ENCODE peak calls at places on chromosomes 13 and 19, in four cellular contexts. R is heart right ventricle, K is prostate gland, U is astrocyte. C is an unnamed sample.
A peak's percentile ranks its signal among the peaks of the same experiment; 100 is the strongest.

GRCh38 chr13:96822900-96823299 is 171.4 kb downstream of the OXGR1 start:
- DNase-seq in R (no peak), K (peak; percentile 10), U (no peak), C (peak; percentile 42)

GRCh38 chr13:81874681-81875661 is 1534.0 kb upstream of the SPRY2 start:
- DNase-seq in R (no peak), K (no peak), U (no peak), C (no peak)

GRCh38 chr13:110206170-110206569 is 100.8 kb downstream of the COL4A1 start:
- DNase-seq in R (no peak), K (no peak), U (no peak), C (no peak)

GRCh38 chr13:21060827-21061076 is 634 bp downstream of the LATS2 start:
- DNase-seq in R (peak; percentile 19), K (no peak), U (no peak), C (no peak)

GRCh38 chr19:35559281-35559659 is 4.2 kb downstream of the ATP4A start:
- DNase-seq in R (no peak), K (no peak), U (no peak), C (no peak)

GRCh38 chr19:18603255-18603957 is 3.2 kb downstream of the CRLF1 start:
- DNase-seq in R (no peak), K (no peak), U (no peak), C (peak; percentile 33)

GRCh38 chr19:55369651-55370304 is 485 bp downstream of the IL11 start:
- DNase-seq in R (no peak), K (no peak), U (peak; percentile 68), C (peak; percentile 48)

GRCh38 chr19:53422551-53422950 is 9.2 kb upstream of the ZNF761 start:
- DNase-seq in R (no peak), K (no peak), U (no peak), C (no peak)

GRCh38 chr13:32225494-32225931 is 89.7 kb downstream of the ZAR1L start:
- DNase-seq in R (no peak), K (no peak), U (peak; percentile 90), C (no peak)

GRCh38 chr19:1945899-1946298 is 4.9 kb downstream of the CSNK1G2 start:
- DNase-seq in R (peak; percentile 32), K (no peak), U (no peak), C (peak; percentile 56)

GRCh38 chr19:46413262-46414031 is at the start of gene CCDC8:
- DNase-seq in R (peak; percentile 91), K (peak; percentile 85), U (peak; percentile 95), C (peak; percentile 99)

GRCh38 chr19:9453953-9454352 is 18.6 kb upstream of the ZNF266 start:
- DNase-seq in R (no peak), K (no peak), U (no peak), C (no peak)
- H3K9me3 ChIP-seq in R (peaks cover 56% of the 10 kb centered on the region), K (no peaks in the 10 kb centered on the region), U (peaks cover 13% of the 10 kb centered on the region), C (no peaks in the 10 kb centered on the region)

GRCh38 chr19:4399871-4400768 is at the start of gene SH3GL1:
- DNase-seq in R (peak; percentile 91), K (peak; percentile 92), U (peak; percentile 71), C (peak; percentile 96)
- H3K4me1 ChIP-seq in R (peaks cover 60% of the 10 kb centered on the region), K (peaks cover 22% of the 10 kb centered on the region), U (peaks cover 17% of the 10 kb centered on the region), C (peaks cover 6% of the 10 kb centered on the region)

GRCh38 chr13:75889427-75889826 is 253.3 kb downstream of the LMO7 start:
- DNase-seq in R (no peak), K (no peak), U (no peak), C (no peak)

GRCh38 chr13:75896271-75896670 is 260.1 kb downstream of the LMO7 start:
- DNase-seq in R (no peak), K (no peak), U (peak; percentile 34), C (no peak)

GRCh38 chr13:75895168-75895567 is 259.0 kb downstream of the LMO7 start:
- DNase-seq in R (no peak), K (no peak), U (no peak), C (no peak)
- H3K9me3 ChIP-seq in R (no peaks in the 10 kb centered on the region), K (no peaks in the 10 kb centered on the region), U (no peaks in the 10 kb centered on the region), C (no peaks in the 10 kb centered on the region)

DNA sequence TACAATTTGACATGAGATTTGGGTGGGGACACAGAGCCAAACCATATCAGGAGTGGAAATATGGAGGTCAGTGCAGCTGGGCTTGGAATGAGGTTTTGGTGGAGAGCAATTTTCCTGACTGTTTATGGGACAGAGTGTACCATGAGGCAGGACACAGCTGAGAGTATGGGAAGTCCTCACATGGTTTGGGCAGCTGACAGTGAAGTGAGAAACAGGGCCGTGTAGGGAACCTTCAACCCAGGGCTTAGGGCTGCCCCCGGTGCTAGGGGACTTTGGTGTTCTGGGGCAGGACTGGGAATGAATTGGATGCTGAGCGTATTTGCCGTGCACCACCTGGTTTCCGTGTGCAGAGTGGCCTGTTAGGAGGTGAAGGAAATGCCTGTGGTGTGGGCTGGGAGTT is 6.1 kb downstream of the ZNF548 start:
- DNase-seq in R (no peak), K (no peak), U (no peak), C (no peak)
- H3K4me1 ChIP-seq in R (peaks cover 15% of the 10 kb centered on the region), K (no peaks in the 10 kb centered on the region), U (peaks cover 4% of the 10 kb centered on the region), C (peaks cover 8% of the 10 kb centered on the region)

DNA sequence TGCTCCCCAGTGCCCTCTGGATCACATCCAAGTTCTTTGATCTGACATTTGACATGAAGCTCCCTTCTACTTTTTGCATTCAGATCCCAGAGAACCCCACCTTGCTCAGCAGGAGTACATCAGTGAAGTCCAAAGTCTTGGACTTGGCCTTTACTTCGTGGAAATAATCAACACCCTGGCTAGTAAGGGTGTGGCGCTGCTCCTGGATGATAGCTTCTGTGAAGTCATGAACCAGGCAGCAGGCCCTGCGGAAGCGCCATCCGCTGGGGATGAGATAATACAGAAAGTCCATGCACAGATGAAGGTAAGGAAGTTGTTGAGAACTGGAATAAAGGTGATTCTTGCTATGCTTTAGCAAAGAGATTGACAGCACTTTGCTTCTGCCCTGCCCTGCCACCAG is 43.2 kb downstream of the OR10H4 start:
- DNase-seq in R (no peak), K (no peak), U (no peak), C (no peak)
- H3K9me3 ChIP-seq in R (no peaks in the 10 kb centered on the region), K (no peaks in the 10 kb centered on the region), U (no peaks in the 10 kb centered on the region), C (no peaks in the 10 kb centered on the region)

DNA sequence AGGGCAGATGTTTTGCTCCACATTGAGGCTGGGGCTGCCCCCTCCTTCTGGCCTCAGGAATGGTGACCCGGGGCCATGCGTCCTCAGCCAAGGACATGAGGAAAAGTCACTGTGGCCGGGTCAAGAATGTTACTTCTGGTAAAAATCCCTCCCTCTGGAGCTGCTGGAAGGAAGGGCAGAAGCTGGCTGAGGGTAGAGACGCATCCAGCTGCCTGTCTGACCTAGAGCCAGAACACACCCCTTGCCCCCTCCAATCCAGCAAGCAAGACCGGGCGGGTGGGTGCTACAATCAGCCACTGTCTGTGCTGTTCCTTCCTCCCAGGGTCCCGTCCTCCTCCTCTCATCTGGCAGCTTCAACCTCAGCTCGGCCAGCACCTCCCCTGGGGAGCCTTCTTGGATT is 59.0 kb downstream of the PTPRS start:
- DNase-seq in R (peak; percentile 63), K (no peak), U (no peak), C (no peak)
- H3K4me1 ChIP-seq in R (peaks cover 26% of the 10 kb centered on the region), K (no peaks in the 10 kb centered on the region), U (no peaks in the 10 kb centered on the region), C (no peaks in the 10 kb centered on the region)

DNA sequence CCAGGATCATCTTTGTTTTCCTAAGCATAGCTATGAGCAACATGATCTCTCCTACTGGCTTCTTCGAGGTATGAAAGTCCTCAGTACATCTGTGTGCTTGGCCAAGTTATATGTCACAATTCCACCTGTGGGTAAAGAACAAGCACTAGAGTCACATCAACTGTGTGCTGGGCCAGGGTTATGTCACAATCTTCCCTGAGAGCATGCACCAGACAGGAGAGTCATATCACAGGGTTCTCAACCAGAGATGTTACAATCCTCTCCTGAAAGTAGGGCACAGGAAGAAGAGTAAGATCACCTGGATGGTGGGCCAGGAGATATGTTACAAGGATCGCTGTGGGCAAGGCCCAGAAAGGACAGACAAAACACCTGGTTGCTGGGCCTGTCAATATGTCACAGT is 143.7 kb downstream of the ZNF675 start:
- DNase-seq in R (no peak), K (no peak), U (no peak), C (no peak)
- H3K9me3 ChIP-seq in R (no peaks in the 10 kb centered on the region), K (no peaks in the 10 kb centered on the region), U (peaks cover 20% of the 10 kb centered on the region), C (no peaks in the 10 kb centered on the region)

GRCh38 chr19:38280030-38280921 is 15.9 kb downstream of the SPINT2 start:
- DNase-seq in R (no peak), K (no peak), U (no peak), C (no peak)
- H3K4me1 ChIP-seq in R (peaks cover 73% of the 10 kb centered on the region), K (peaks cover 24% of the 10 kb centered on the region), U (peaks cover 11% of the 10 kb centered on the region), C (peaks cover 41% of the 10 kb centered on the region)

GRCh38 chr13:88288326-88288725 is 617.2 kb downstream of the SLITRK5 start:
- DNase-seq in R (no peak), K (no peak), U (no peak), C (no peak)

GRCh38 chr13:88281846-88282245 is 610.7 kb downstream of the SLITRK5 start:
- DNase-seq in R (no peak), K (no peak), U (no peak), C (no peak)

DNA sequence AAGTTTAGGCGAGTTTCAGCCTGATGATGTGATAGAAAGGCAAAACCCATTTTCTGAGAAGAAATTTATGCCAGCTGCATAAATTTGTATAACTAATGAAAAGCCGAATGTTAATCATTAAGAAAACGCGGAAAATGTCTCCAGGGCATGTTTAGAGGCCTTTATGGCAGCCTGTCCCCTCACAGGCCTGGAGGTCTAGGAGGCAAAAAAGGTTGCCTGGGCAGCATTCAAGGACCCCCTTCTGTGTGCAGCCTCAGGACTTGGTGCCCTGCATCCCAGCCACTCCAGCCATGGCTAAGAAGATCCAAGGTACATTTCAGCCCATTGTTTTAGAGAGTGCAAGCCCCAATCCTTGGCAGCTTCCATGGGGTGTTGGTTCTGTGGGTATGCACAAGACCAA is 614.2 kb downstream of the SLITRK5 start:
- DNase-seq in R (no peak), K (no peak), U (no peak), C (no peak)
- H3K9me3 ChIP-seq in R (no peaks in the 10 kb centered on the region), K (no peaks in the 10 kb centered on the region), U (peaks cover 4% of the 10 kb centered on the region), C (no peaks in the 10 kb centered on the region)

C was measured in cardiac muscle cell.